ENCODE peak calls at places on chromosomes 6 and 20, in nine cellular contexts. One of them, this sample, is unnamed.
A peak's percentile ranks its signal among the peaks of the same experiment; 100 is the strongest.

GRCh38 chr6:16132909-16133308 is 4.0 kb downstream of the MYLIP start:
- DNase-seq in cardiac fibroblast: no peak
- DNase-seq in upper lobe of right lung: no peak
- DNase-seq in coronary artery: no peak
- DNase-seq in lung: no peak
- DNase-seq in A549: no peak
- DNase-seq in psoas muscle: no peak
- DNase-seq in keratinocyte: no peak
- DNase-seq in CD8-positive, alpha-beta memory T cell: no peak
- DNase-seq in this sample: no peak

GRCh38 chr6:119129148-119129967 is 50.9 kb upstream of the FAM184A start:
- DNase-seq in coronary artery: no peak
- DNase-seq in CD8-positive, alpha-beta memory T cell: no peak
- DNase-seq in keratinocyte: no peak
- DNase-seq in cardiac fibroblast: peak; percentile 88
- DNase-seq in psoas muscle: no peak
- DNase-seq in lung: no peak
- DNase-seq in A549: peak; percentile 20
- DNase-seq in upper lobe of right lung: no peak
- DNase-seq in this sample: peak; percentile 90

GRCh38 chr6:42467651-42468050 is 15.9 kb upstream of the TRERF1 start:
- DNase-seq in keratinocyte: no peak
- DNase-seq in upper lobe of right lung: no peak
- DNase-seq in lung: no peak
- DNase-seq in A549: no peak
- DNase-seq in cardiac fibroblast: no peak
- DNase-seq in psoas muscle: no peak
- DNase-seq in CD8-positive, alpha-beta memory T cell: no peak
- DNase-seq in coronary artery: no peak
- DNase-seq in this sample: no peak

GRCh38 chr6:26183581-26184408 is 96.6 kb downstream of the HFE start:
- DNase-seq in lung: peak; percentile 58
- DNase-seq in keratinocyte: no peak
- DNase-seq in coronary artery: peak; percentile 81
- DNase-seq in cardiac fibroblast: peak; percentile 93
- DNase-seq in upper lobe of right lung: peak; percentile 75
- DNase-seq in A549: no peak
- DNase-seq in CD8-positive, alpha-beta memory T cell: peak; percentile 43
- DNase-seq in psoas muscle: peak; percentile 68
- DNase-seq in this sample: peak; percentile 87

GRCh38 chr6:70310063-70310694 is 7.3 kb upstream of the COL9A1 start:
- DNase-seq in CD8-positive, alpha-beta memory T cell: no peak
- DNase-seq in lung: no peak
- DNase-seq in upper lobe of right lung: no peak
- DNase-seq in psoas muscle: no peak
- DNase-seq in cardiac fibroblast: peak; percentile 56
- DNase-seq in coronary artery: no peak
- DNase-seq in A549: no peak
- DNase-seq in keratinocyte: no peak
- DNase-seq in this sample: peak; percentile 71

GRCh38 chr6:46276571-46277142 is 105.9 kb upstream of the ENPP5 start:
- DNase-seq in keratinocyte: no peak
- DNase-seq in upper lobe of right lung: no peak
- DNase-seq in cardiac fibroblast: no peak
- DNase-seq in coronary artery: no peak
- DNase-seq in psoas muscle: no peak
- DNase-seq in lung: no peak
- DNase-seq in A549: no peak
- DNase-seq in CD8-positive, alpha-beta memory T cell: no peak
- DNase-seq in this sample: no peak

GRCh38 chr6:138465007-138465645 is 34.2 kb downstream of the NHSL1 start:
- DNase-seq in keratinocyte: peak; percentile 87
- DNase-seq in CD8-positive, alpha-beta memory T cell: no peak
- DNase-seq in A549: peak; percentile 10
- DNase-seq in coronary artery: no peak
- DNase-seq in lung: no peak
- DNase-seq in psoas muscle: no peak
- DNase-seq in cardiac fibroblast: peak; percentile 84
- DNase-seq in upper lobe of right lung: no peak
- DNase-seq in this sample: peak; percentile 71

GRCh38 chr6:45637611-45638257 is 260.0 kb upstream of the SUPT3H start:
- DNase-seq in A549: no peak
- DNase-seq in psoas muscle: no peak
- DNase-seq in cardiac fibroblast: no peak
- DNase-seq in keratinocyte: no peak
- DNase-seq in CD8-positive, alpha-beta memory T cell: no peak
- DNase-seq in coronary artery: no peak
- DNase-seq in lung: no peak
- DNase-seq in upper lobe of right lung: no peak
- DNase-seq in this sample: no peak

GRCh38 chr20:12575352-12576095 is 433.2 kb upstream of the SPTLC3 start:
- DNase-seq in coronary artery: peak; percentile 77
- DNase-seq in lung: peak; percentile 71
- DNase-seq in CD8-positive, alpha-beta memory T cell: no peak
- DNase-seq in cardiac fibroblast: peak; percentile 19
- DNase-seq in upper lobe of right lung: no peak
- DNase-seq in psoas muscle: peak; percentile 55
- DNase-seq in A549: no peak
- DNase-seq in keratinocyte: no peak
- DNase-seq in this sample: no peak

GRCh38 chr6:83354747-83355146 is 76.1 kb downstream of the ME1 start:
- DNase-seq in CD8-positive, alpha-beta memory T cell: no peak
- DNase-seq in upper lobe of right lung: no peak
- DNase-seq in psoas muscle: no peak
- DNase-seq in keratinocyte: no peak
- DNase-seq in cardiac fibroblast: no peak
- DNase-seq in A549: no peak
- DNase-seq in lung: no peak
- DNase-seq in coronary artery: no peak
- DNase-seq in this sample: no peak

GRCh38 chr6:69180361-69181067 is 545.4 kb downstream of the ADGRB3 start:
- DNase-seq in psoas muscle: no peak
- DNase-seq in cardiac fibroblast: no peak
- DNase-seq in upper lobe of right lung: no peak
- DNase-seq in CD8-positive, alpha-beta memory T cell: no peak
- DNase-seq in A549: no peak
- DNase-seq in keratinocyte: no peak
- DNase-seq in coronary artery: no peak
- DNase-seq in lung: no peak
- DNase-seq in this sample: no peak

GRCh38 chr20:2871555-2872303 is 1.6 kb upstream of the PTPRA start:
- DNase-seq in keratinocyte: no peak
- DNase-seq in cardiac fibroblast: no peak
- DNase-seq in upper lobe of right lung: no peak
- DNase-seq in psoas muscle: no peak
- DNase-seq in A549: no peak
- DNase-seq in coronary artery: no peak
- DNase-seq in CD8-positive, alpha-beta memory T cell: no peak
- DNase-seq in lung: no peak
- DNase-seq in this sample: no peak

GRCh38 chr20:35387334-35387733 is 24.4 kb downstream of the UQCC1 start:
- DNase-seq in upper lobe of right lung: no peak
- DNase-seq in coronary artery: no peak
- DNase-seq in CD8-positive, alpha-beta memory T cell: no peak
- DNase-seq in keratinocyte: no peak
- DNase-seq in lung: no peak
- DNase-seq in psoas muscle: no peak
- DNase-seq in cardiac fibroblast: peak; percentile 64
- DNase-seq in A549: no peak
- DNase-seq in this sample: peak; percentile 47

GRCh38 chr6:130529569-130530149 is 163.8 kb downstream of the TMEM200A start:
- DNase-seq in cardiac fibroblast: no peak
- DNase-seq in upper lobe of right lung: no peak
- DNase-seq in keratinocyte: no peak
- DNase-seq in lung: no peak
- DNase-seq in A549: no peak
- DNase-seq in coronary artery: no peak
- DNase-seq in psoas muscle: no peak
- DNase-seq in CD8-positive, alpha-beta memory T cell: no peak
- DNase-seq in this sample: no peak

GRCh38 chr6:153488267-153488666 is 357.2 kb upstream of the RGS17 start:
- DNase-seq in lung: no peak
- DNase-seq in CD8-positive, alpha-beta memory T cell: no peak
- DNase-seq in upper lobe of right lung: no peak
- DNase-seq in cardiac fibroblast: no peak
- DNase-seq in psoas muscle: no peak
- DNase-seq in keratinocyte: no peak
- DNase-seq in A549: no peak
- DNase-seq in coronary artery: no peak
- DNase-seq in this sample: no peak

GRCh38 chr6:161029195-161029809 is 37.7 kb downstream of the MAP3K4 start:
- DNase-seq in lung: no peak
- DNase-seq in keratinocyte: no peak
- DNase-seq in CD8-positive, alpha-beta memory T cell: no peak
- DNase-seq in psoas muscle: no peak
- DNase-seq in coronary artery: no peak
- DNase-seq in upper lobe of right lung: no peak
- DNase-seq in A549: no peak
- DNase-seq in cardiac fibroblast: peak; percentile 62
- DNase-seq in this sample: peak; percentile 72

GRCh38 chr6:97882755-97883154 is 599.7 kb upstream of the MMS22L start:
- DNase-seq in keratinocyte: no peak
- DNase-seq in psoas muscle: no peak
- DNase-seq in CD8-positive, alpha-beta memory T cell: no peak
- DNase-seq in coronary artery: no peak
- DNase-seq in A549: no peak
- DNase-seq in lung: no peak
- DNase-seq in cardiac fibroblast: no peak
- DNase-seq in upper lobe of right lung: no peak
- DNase-seq in this sample: no peak

GRCh38 chr6:97885844-97886243 is 602.8 kb upstream of the MMS22L start:
- DNase-seq in psoas muscle: no peak
- DNase-seq in upper lobe of right lung: no peak
- DNase-seq in A549: no peak
- DNase-seq in lung: no peak
- DNase-seq in CD8-positive, alpha-beta memory T cell: no peak
- DNase-seq in keratinocyte: no peak
- DNase-seq in cardiac fibroblast: no peak
- DNase-seq in coronary artery: no peak
- DNase-seq in this sample: no peak

GRCh38 chr6:97885230-97885772 is 602.3 kb upstream of the MMS22L start:
- DNase-seq in CD8-positive, alpha-beta memory T cell: no peak
- DNase-seq in psoas muscle: no peak
- DNase-seq in lung: no peak
- DNase-seq in A549: no peak
- DNase-seq in cardiac fibroblast: no peak
- DNase-seq in coronary artery: no peak
- DNase-seq in upper lobe of right lung: no peak
- DNase-seq in keratinocyte: no peak
- DNase-seq in this sample: no peak
- H3K4me3 ChIP-seq in CD8-positive, alpha-beta memory T cell: no peak overlapping the region
- H3K4me3 ChIP-seq in psoas muscle: no peak overlapping the region
- H3K4me3 ChIP-seq in lung: no peak overlapping the region
- H3K4me3 ChIP-seq in A549: no peak overlapping the region
- H3K4me3 ChIP-seq in cardiac fibroblast: no peak overlapping the region
- H3K4me3 ChIP-seq in coronary artery: no peak overlapping the region
- H3K4me3 ChIP-seq in upper lobe of right lung: no peak overlapping the region
- H3K4me3 ChIP-seq in keratinocyte: no peak overlapping the region
- H3K4me3 ChIP-seq in this sample: no peak overlapping the region

GRCh38 chr20:31747640-31748039 is 8.6 kb downstream of the TPX2 start:
- DNase-seq in lung: no peak
- DNase-seq in keratinocyte: no peak
- DNase-seq in psoas muscle: no peak
- DNase-seq in coronary artery: no peak
- DNase-seq in CD8-positive, alpha-beta memory T cell: no peak
- DNase-seq in upper lobe of right lung: no peak
- DNase-seq in cardiac fibroblast: peak; percentile 83
- DNase-seq in A549: no peak
- DNase-seq in this sample: no peak
- H3K4me3 ChIP-seq in lung: no peak overlapping the region
- H3K4me3 ChIP-seq in keratinocyte: no peak overlapping the region
- H3K4me3 ChIP-seq in psoas muscle: no peak overlapping the region
- H3K4me3 ChIP-seq in coronary artery: no peak overlapping the region
- H3K4me3 ChIP-seq in CD8-positive, alpha-beta memory T cell: no peak overlapping the region
- H3K4me3 ChIP-seq in upper lobe of right lung: no peak overlapping the region
- H3K4me3 ChIP-seq in cardiac fibroblast: no peak overlapping the region
- H3K4me3 ChIP-seq in A549: no peak overlapping the region
- H3K4me3 ChIP-seq in this sample: no peak overlapping the region

DNA sequence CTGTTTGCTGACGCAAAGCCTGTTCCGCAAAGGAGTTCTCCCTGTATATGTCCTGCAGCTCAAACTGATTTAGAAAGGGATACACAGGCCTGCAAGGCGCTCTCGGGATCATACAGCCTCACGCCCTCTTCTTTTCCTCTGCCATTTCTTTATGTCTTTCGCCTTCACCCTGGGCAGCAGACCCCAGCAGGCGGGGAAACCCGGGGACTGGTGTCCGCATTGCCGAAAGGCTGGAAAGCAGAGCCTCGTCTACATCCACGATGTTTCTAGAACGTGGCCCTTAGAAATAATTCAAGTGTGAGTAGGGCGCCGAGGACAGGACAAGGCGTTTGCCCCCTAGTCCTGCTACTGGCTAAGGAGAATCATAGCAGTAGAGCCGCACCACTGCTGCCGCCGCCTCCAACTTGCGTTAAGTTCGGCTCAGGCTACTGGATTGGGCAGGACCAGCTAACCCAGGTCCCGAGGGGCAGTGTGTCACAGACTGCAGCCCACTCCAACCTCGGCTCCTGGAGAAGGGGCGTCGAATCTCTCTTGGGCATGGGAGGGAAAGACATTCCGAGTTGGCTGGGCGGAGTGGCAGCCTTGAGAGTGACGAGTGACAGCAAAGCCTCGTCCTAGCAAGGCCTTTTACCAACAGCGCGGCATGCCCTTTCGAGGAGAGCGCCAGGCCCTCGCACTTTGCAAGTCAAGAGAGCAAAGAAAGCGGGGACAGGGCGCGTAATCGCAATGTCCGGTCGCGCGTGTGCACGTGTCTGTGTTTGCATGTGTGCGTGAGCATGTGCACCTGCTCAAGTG is 2.6 kb upstream of the TBX18 start:
- DNase-seq in cardiac fibroblast: no peak
- DNase-seq in coronary artery: peak; percentile 87
- DNase-seq in A549: no peak
- DNase-seq in upper lobe of right lung: no peak
- DNase-seq in psoas muscle: no peak
- DNase-seq in CD8-positive, alpha-beta memory T cell: no peak
- DNase-seq in lung: no peak
- DNase-seq in keratinocyte: no peak
- DNase-seq in this sample: no peak
- H3K4me3 ChIP-seq in cardiac fibroblast: no peak overlapping the region
- H3K4me3 ChIP-seq in coronary artery: peak overlapping the region; percentile 69
- H3K4me3 ChIP-seq in A549: no peak overlapping the region
- H3K4me3 ChIP-seq in upper lobe of right lung: no peak overlapping the region
- H3K4me3 ChIP-seq in psoas muscle: no peak overlapping the region
- H3K4me3 ChIP-seq in CD8-positive, alpha-beta memory T cell: no peak overlapping the region
- H3K4me3 ChIP-seq in lung: no peak overlapping the region
- H3K4me3 ChIP-seq in keratinocyte: no peak overlapping the region
- H3K4me3 ChIP-seq in this sample: no peak overlapping the region

GRCh38 chr6:24680582-24680981 is 13.7 kb downstream of the ACOT13 start:
- DNase-seq in upper lobe of right lung: no peak
- DNase-seq in CD8-positive, alpha-beta memory T cell: no peak
- DNase-seq in coronary artery: no peak
- DNase-seq in cardiac fibroblast: no peak
- DNase-seq in A549: no peak
- DNase-seq in lung: peak; percentile 31
- DNase-seq in psoas muscle: no peak
- DNase-seq in keratinocyte: no peak
- DNase-seq in this sample: no peak

GRCh38 chr6:24686408-24686807 is 19.5 kb downstream of the ACOT13 start:
- DNase-seq in psoas muscle: no peak
- DNase-seq in upper lobe of right lung: no peak
- DNase-seq in lung: no peak
- DNase-seq in coronary artery: no peak
- DNase-seq in cardiac fibroblast: no peak
- DNase-seq in CD8-positive, alpha-beta memory T cell: no peak
- DNase-seq in keratinocyte: no peak
- DNase-seq in A549: no peak
- DNase-seq in this sample: no peak

GRCh38 chr6:24683297-24684296 is 16.7 kb downstream of the ACOT13 start:
- DNase-seq in lung: no peak
- DNase-seq in A549: no peak
- DNase-seq in CD8-positive, alpha-beta memory T cell: no peak
- DNase-seq in psoas muscle: no peak
- DNase-seq in cardiac fibroblast: no peak
- DNase-seq in keratinocyte: no peak
- DNase-seq in upper lobe of right lung: no peak
- DNase-seq in coronary artery: no peak
- DNase-seq in this sample: no peak
- H3K4me3 ChIP-seq in lung: no peak overlapping the region
- H3K4me3 ChIP-seq in A549: no peak overlapping the region
- H3K4me3 ChIP-seq in CD8-positive, alpha-beta memory T cell: no peak overlapping the region
- H3K4me3 ChIP-seq in psoas muscle: no peak overlapping the region
- H3K4me3 ChIP-seq in cardiac fibroblast: no peak overlapping the region
- H3K4me3 ChIP-seq in keratinocyte: no peak overlapping the region
- H3K4me3 ChIP-seq in upper lobe of right lung: no peak overlapping the region
- H3K4me3 ChIP-seq in coronary artery: no peak overlapping the region
- H3K4me3 ChIP-seq in this sample: no peak overlapping the region